ENCODE peak calls at places on chromosome 13, in eight cellular contexts. Z is cardiac muscle cell, D is heart left ventricle, K is adrenal gland, Q is uterus, L is upper lobe of right lung, A is colonic mucosa, F is stomach. J is an unnamed sample.

GRCh38 chr13:46274094-46274698 is 62.5 kb downstream of the LRRC63 start:
- DNase-seq in Z (no peak), A (no peak), Q (no peak), K (no peak), L (no peak), F (no peak), D (no peak), J (no peak)

GRCh38 chr13:35675651-35676050 is 199.2 kb upstream of the MAB21L1 start:
- DNase-seq in F (no peak), Q (no peak), K (no peak), A (no peak), D (no peak), Z (no peak), L (no peak), J (no peak)

GRCh38 chr13:47546265-47546962 is 454.7 kb downstream of the SUCLA2 start:
- DNase-seq in D (peak; percentile 7), A (peak; percentile 19), L (no peak), K (no peak), F (no peak), Z (no peak), Q (no peak), J (no peak)

GRCh38 chr13:28147489-28147888 is 9.1 kb downstream of the PAN3 start:
- DNase-seq in L (no peak), Q (no peak), A (no peak), D (no peak), F (no peak), Z (no peak), K (no peak), J (no peak)

GRCh38 chr13:109314101-109314500 is 472.3 kb downstream of the IRS2 start:
- DNase-seq in A (no peak), F (no peak), L (no peak), K (peak; percentile 17), Q (no peak), Z (no peak), D (no peak), J (no peak)

GRCh38 chr13:75219479-75220237 is 262.3 kb downstream of the TBC1D4 start:
- DNase-seq in L (peak; percentile 89), D (peak; percentile 83), Q (peak; percentile 71), K (peak; percentile 78), F (peak; percentile 82), Z (peak; percentile 84), A (peak; percentile 84), J (peak; percentile 72)

GRCh38 chr13:43269037-43269476 is 245.7 kb downstream of the DNAJC15 start:
- DNase-seq in F (peak; percentile 70), K (peak; percentile 58), D (peak; percentile 16), Z (peak; percentile 44), Q (peak; percentile 57), L (no peak), A (peak; percentile 36), J (no peak)

GRCh38 chr13:51803018-51803417 is 945 bp downstream of the DHRS12 start:
- DNase-seq in A (peak; percentile 36), Z (no peak), F (no peak), K (peak; percentile 19), L (no peak), D (no peak), Q (no peak), J (no peak)

GRCh38 chr13:34006011-34006410 is 188.1 kb downstream of the RFC3 start:
- DNase-seq in Z (no peak), K (no peak), L (no peak), A (no peak), D (no peak), F (no peak), Q (no peak), J (no peak)

GRCh38 chr13:72295173-72295572 is 428.2 kb upstream of the DACH1 start:
- DNase-seq in K (no peak), D (no peak), Z (no peak), L (no peak), A (no peak), Q (no peak), F (no peak), J (no peak)

GRCh38 chr13:21673592-21674270 is 2.9 kb downstream of the FGF9 start:
- DNase-seq in Z (peak; percentile 84), D (peak; percentile 35), Q (no peak), K (peak; percentile 54), A (peak; percentile 56), L (peak; percentile 82), F (peak; percentile 58), J (peak; percentile 57)

GRCh38 chr13:21675095-21676007 is 4.5 kb downstream of the FGF9 start:
- DNase-seq in Q (no peak), K (peak; percentile 77), L (peak; percentile 80), A (peak; percentile 61), Z (peak; percentile 59), F (peak; percentile 40), D (peak; percentile 56), J (no peak)

GRCh38 chr13:21674271-21675009 is 3.6 kb downstream of the FGF9 start:
- DNase-seq in D (peak; percentile 24), A (peak; percentile 36), F (no peak), Z (peak; percentile 66), K (peak; percentile 63), Q (no peak), L (peak; percentile 69), J (no peak)

GRCh38 chr13:21677075-21677628 is 6.3 kb downstream of the FGF9 start:
- DNase-seq in F (no peak), A (no peak), Z (no peak), L (no peak), D (no peak), Q (no peak), K (no peak), J (no peak)

DNA sequence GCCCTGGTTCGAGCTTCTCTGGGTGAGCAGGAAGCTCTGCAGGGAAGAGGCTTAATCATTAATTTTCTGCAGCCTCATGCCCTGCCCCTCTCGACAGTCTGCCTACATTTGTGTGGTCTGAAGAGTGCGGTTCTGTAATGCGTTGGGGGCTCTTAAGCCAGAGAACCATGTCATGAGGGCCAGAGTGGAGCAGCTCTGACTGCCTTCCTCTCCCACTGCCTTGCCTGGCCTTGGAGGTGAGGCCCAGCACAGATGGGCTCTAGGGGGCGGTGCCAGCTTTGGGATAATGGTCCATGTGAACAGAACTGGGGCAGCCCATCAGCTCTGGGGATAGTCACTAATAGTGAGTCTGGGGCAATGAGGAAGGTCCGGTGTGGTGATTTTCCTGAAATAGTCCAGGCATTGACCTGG is 5.7 kb downstream of the FGF9 start:
- DNase-seq in A (peak; percentile 59), D (peak; percentile 31), Q (no peak), K (peak; percentile 26), L (peak; percentile 75), Z (peak; percentile 62), F (peak; percentile 41), J (no peak)
- TF ChIP-seq CTCF in A (no peak), D (peak; percentile 30), Q (no peak), K (no peak), L (no peak), Z (no peak), F (no peak), J (no peak)

DNA sequence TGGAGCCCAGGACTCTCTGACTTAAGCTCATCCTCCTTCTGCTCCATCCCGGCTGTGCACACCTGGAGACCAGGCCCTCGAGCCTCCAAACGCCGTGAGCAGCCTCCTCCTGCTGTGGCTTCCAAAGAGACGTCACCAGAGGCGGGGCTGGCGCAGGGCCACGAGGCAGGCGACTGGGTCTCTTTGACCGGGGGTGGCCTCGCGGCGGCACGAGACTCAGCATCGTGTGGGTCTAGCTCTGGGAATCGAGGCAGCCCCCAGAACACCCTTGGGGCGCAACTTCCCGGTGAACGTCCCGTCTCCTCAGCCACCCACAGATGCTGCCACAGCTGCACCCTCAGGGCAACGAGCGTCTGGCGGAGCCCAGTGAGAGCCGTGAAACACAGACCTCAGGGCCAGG is 22.8 kb downstream of the RASA3 start:
- DNase-seq in D (no peak), Z (no peak), A (no peak), K (peak; percentile 7), F (no peak), L (peak; percentile 64), Q (peak; percentile 28), J (no peak)
- H3K4me3 ChIP-seq in D (peak overlapping the region; percentile 28), Z (no peak overlapping the region), A (no peak overlapping the region), K (no peak overlapping the region), F (no peak overlapping the region), L (no peak overlapping the region), Q (no peak overlapping the region), J (no peak overlapping the region)

GRCh38 chr13:106374631-106375030 is 160.8 kb downstream of the EFNB2 start:
- DNase-seq in Z (no peak), K (no peak), F (no peak), A (no peak), Q (no peak), D (no peak), L (no peak), J (no peak)

GRCh38 chr13:106378263-106378662 is 157.2 kb downstream of the EFNB2 start:
- DNase-seq in D (no peak), Z (no peak), L (no peak), F (no peak), A (no peak), K (no peak), Q (no peak), J (no peak)

GRCh38 chr13:106377341-106377740 is 158.1 kb downstream of the EFNB2 start:
- DNase-seq in Z (no peak), Q (no peak), L (no peak), F (no peak), K (no peak), D (no peak), A (no peak), J (no peak)

GRCh38 chr13:106375085-106375484 is 160.4 kb downstream of the EFNB2 start:
- DNase-seq in A (no peak), L (no peak), Z (no peak), Q (no peak), D (no peak), F (no peak), K (no peak), J (no peak)

DNA sequence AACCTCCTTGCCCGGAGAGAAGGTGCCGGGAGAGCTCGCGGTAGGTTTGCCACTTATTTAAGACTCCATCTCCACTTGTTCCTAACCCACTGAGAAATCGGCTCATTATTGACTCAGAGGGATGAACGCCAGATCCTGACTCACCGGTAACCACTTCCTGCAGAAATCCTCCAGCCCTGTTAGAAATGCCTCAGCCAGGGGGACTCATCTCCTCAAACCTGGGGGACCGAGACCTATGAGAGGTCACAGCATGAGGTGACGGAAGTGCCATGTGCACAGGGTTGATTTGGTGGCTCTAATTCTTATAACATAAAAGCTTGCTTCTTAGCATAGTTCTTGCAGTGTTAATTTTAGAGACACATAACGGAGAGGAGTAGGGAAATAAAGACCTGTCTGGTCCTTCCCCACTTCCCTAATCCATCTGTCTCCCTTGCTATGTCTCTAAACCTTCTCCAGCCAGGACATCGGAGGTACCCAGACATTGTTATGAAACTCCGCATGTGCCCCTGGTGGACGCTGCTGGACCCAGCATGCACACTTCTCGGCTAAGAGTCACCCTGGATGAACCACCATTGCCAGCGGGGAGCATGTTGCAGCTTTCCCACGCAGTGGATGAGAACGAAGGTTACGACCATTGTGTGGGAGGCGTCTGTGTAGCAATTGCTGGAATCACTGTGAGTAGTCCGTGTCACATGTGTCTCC is 158.9 kb downstream of the EFNB2 start:
- DNase-seq in L (no peak), Z (no peak), D (no peak), Q (peak; percentile 61), A (no peak), K (no peak), F (peak; percentile 61), J (no peak)
- H3K27me3 ChIP-seq in L (no peaks in the 10 kb centered on the region), Z (no peaks in the 10 kb centered on the region), D (no peaks in the 10 kb centered on the region), Q (no peaks in the 10 kb centered on the region), A (no peaks in the 10 kb centered on the region), K (no peaks in the 10 kb centered on the region), F (no peaks in the 10 kb centered on the region), J (no peaks in the 10 kb centered on the region)

DNA sequence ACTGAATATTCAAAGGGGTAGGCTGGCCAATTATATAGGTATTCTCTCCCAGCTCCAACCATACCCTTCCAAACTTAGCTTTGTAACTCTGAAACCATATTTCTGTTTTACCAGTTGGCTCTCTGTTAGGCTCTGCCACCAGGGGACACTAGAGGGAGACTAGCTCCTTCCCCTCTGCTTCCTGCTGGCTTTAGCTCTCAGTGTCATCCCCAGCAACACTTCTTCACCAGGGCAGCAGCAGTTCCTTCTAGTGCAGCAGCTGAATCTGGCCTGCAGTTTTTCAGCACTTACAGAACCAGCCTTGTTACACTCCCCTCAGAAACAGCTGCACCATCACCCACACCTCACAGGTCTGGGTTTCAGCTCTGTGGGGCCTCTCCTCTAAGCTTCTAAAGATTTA is 51.0 kb upstream of the DOCK9 start:
- DNase-seq in K (no peak), A (peak; percentile 27), Q (no peak), D (no peak), L (no peak), F (no peak), Z (no peak), J (no peak)
- TF ChIP-seq CTCF in K (peak; percentile 24), A (peak; percentile 46), Q (no peak), D (no peak), L (peak; percentile 37), F (no peak), Z (peak; percentile 26), J (peak; percentile 58)